ENCODE peak calls at places on chromosomes 2 and 18, in seven cellular contexts. B is kidney epithelial cell, O is A673, A is foreskin fibroblast, E is left lung, W is left ventricle myocardium inferior, U is brain microvascular endothelial cell. J is an unnamed sample.

GRCh38 chr2:199662245-199662644 is 188.7 kb downstream of the FTCDNL1 start:
- DNase-seq in U (no peak), B (no peak), O (peak; percentile 87), E (peak; percentile 23), W (no peak), A (no peak), J (no peak)

GRCh38 chr2:26514045-26514444 is 36.1 kb upstream of the OTOF start:
- DNase-seq in O (no peak), A (no peak), W (no peak), B (no peak), U (no peak), E (no peak), J (no peak)

GRCh38 chr2:204213588-204213987 is 277.0 kb downstream of the ICOS start:
- DNase-seq in B (no peak), E (no peak), U (no peak), O (no peak), A (no peak), W (no peak), J (no peak)

GRCh38 chr18:28984731-28985130 is 807.8 kb upstream of the CDH2 start:
- DNase-seq in A (no peak), O (peak; percentile 66), B (no peak), U (no peak), E (no peak), W (no peak), J (no peak)

GRCh38 chr2:163665817-163666216 is 70.0 kb downstream of the FIGN start:
- DNase-seq in E (no peak), U (no peak), O (no peak), W (no peak), A (peak; percentile 34), B (no peak), J (no peak)

GRCh38 chr2:142877265-142877756 is at the start of gene KYNU:
- DNase-seq in A (no peak), B (no peak), U (no peak), E (no peak), O (peak; percentile 39), W (no peak), J (no peak)

GRCh38 chr2:44077942-44078511 is 82.2 kb upstream of the LRPPRC start:
- DNase-seq in W (no peak), O (no peak), B (no peak), A (no peak), U (no peak), E (no peak), J (no peak)

GRCh38 chr2:201040867-201041628 is 30.4 kb downstream of the HYCC2 start:
- DNase-seq in U (no peak), E (no peak), A (no peak), O (no peak), B (no peak), W (no peak), J (no peak)

GRCh38 chr2:238016526-238016925 is 44.3 kb upstream of the SCLY start:
- DNase-seq in B (no peak), E (no peak), U (no peak), W (no peak), O (no peak), A (no peak), J (no peak)

GRCh38 chr2:211035548-211036185 is 479.3 kb downstream of the CPS1 start:
- DNase-seq in E (no peak), W (no peak), B (no peak), A (no peak), U (peak; percentile 45), O (peak; percentile 64), J (no peak)

GRCh38 chr2:96315400-96316071 is 9.6 kb upstream of the ITPRIPL1 start:
- DNase-seq in B (no peak), E (no peak), U (peak; percentile 51), O (peak; percentile 65), W (no peak), A (peak; percentile 50), J (no peak)

GRCh38 chr2:162840598-162841246 is 2.2 kb upstream of the KCNH7 start:
- DNase-seq in B (peak; percentile 48), E (no peak), U (peak; percentile 67), A (peak; percentile 0), W (no peak), O (peak; percentile 78), J (no peak)

GRCh38 chr2:230153390-230153976 is 66.3 kb downstream of the SP110 start:
- DNase-seq in W (no peak), E (no peak), O (no peak), U (no peak), A (no peak), B (no peak), J (no peak)

GRCh38 chr18:76134631-76135030 is 360.4 kb downstream of the ZNF516 start:
- DNase-seq in O (no peak), B (no peak), W (no peak), A (no peak), E (no peak), U (no peak), J (no peak)

GRCh38 chr18:48711651-48712486 is 173.0 kb downstream of the CTIF start:
- DNase-seq in O (peak; percentile 64), U (peak; percentile 53), B (no peak), A (peak; percentile 62), W (no peak), E (no peak), J (no peak)

GRCh38 chr2:207149253-207150213 is 16.2 kb downstream of the KLF7 start:
- DNase-seq in A (no peak), U (no peak), O (no peak), E (no peak), W (peak; percentile 28), B (no peak), J (no peak)

GRCh38 chr2:209610631-209611030 is 161.0 kb upstream of the UNC80 start:
- DNase-seq in U (no peak), B (no peak), O (no peak), W (no peak), A (no peak), E (no peak), J (no peak)

GRCh38 chr2:96527990-96528679 is 8.4 kb upstream of the ARID5A start:
- DNase-seq in A (peak; percentile 24), E (peak; percentile 83), W (peak; percentile 57), U (peak; percentile 60), O (peak; percentile 53), B (no peak), J (no peak)

GRCh38 chr2:128819092-128819491 is 500.4 kb upstream of the HS6ST1 start:
- DNase-seq in U (no peak), B (no peak), W (no peak), A (no peak), E (peak; percentile 29), O (no peak), J (no peak)

GRCh38 chr18:7330041-7330440 is 99.2 kb downstream of the LRRC30 start:
- DNase-seq in W (no peak), U (no peak), B (no peak), E (no peak), O (no peak), A (no peak), J (no peak)

GRCh38 chr2:64386676-64387075 is 67.3 kb upstream of the LGALSL start:
- DNase-seq in A (no peak), U (no peak), W (no peak), E (no peak), O (no peak), B (no peak), J (no peak)

GRCh38 chr18:47871288-47871687 is 59.2 kb downstream of the SMAD2 start:
- DNase-seq in U (no peak), B (no peak), E (no peak), O (no peak), W (no peak), A (no peak), J (no peak)

GRCh38 chr2:1716441-1716840 is 27.9 kb downstream of the PXDN start:
- DNase-seq in O (no peak), A (no peak), W (no peak), B (no peak), E (no peak), U (no peak), J (no peak)

GRCh38 chr2:8627692-8628085 is 54.2 kb upstream of the ID2 start:
- DNase-seq in B (no peak), O (no peak), E (no peak), A (no peak), U (no peak), W (no peak), J (no peak)

GRCh38 chr2:8628870-8629209 is 53.0 kb upstream of the ID2 start:
- DNase-seq in U (no peak), W (no peak), A (no peak), B (no peak), E (no peak), O (no peak), J (no peak)

GRCh38 chr2:8629402-8629801 is 52.5 kb upstream of the ID2 start:
- DNase-seq in U (no peak), O (no peak), A (no peak), B (no peak), E (no peak), W (no peak), J (no peak)

GRCh38 chr2:8627019-8627691 is 54.7 kb upstream of the ID2 start:
- DNase-seq in E (no peak), A (no peak), W (no peak), B (no peak), U (no peak), O (peak; percentile 28), J (no peak)

GRCh38 chr2:8628179-8628869 is 53.5 kb upstream of the ID2 start:
- DNase-seq in A (no peak), E (no peak), O (no peak), B (no peak), W (no peak), U (no peak), J (no peak)
- TF ChIP-seq CTCF in A (no peak), E (no peak), O (no peak), B (peak; percentile 46), W (no peak), U (no peak), J (no peak)

GRCh38 chr18:45962461-45962860 is 4.7 kb downstream of the EPG5 start:
- DNase-seq in A (peak; percentile 59), W (no peak), B (peak; percentile 89), U (peak; percentile 82), O (no peak), E (no peak), J (no peak)
- H3K4me3 ChIP-seq in A (no peak overlapping the region), W (no peak overlapping the region), B (no peak overlapping the region), U (no peak overlapping the region), O (no peak overlapping the region), E (no peak overlapping the region), J (no peak overlapping the region)

DNA sequence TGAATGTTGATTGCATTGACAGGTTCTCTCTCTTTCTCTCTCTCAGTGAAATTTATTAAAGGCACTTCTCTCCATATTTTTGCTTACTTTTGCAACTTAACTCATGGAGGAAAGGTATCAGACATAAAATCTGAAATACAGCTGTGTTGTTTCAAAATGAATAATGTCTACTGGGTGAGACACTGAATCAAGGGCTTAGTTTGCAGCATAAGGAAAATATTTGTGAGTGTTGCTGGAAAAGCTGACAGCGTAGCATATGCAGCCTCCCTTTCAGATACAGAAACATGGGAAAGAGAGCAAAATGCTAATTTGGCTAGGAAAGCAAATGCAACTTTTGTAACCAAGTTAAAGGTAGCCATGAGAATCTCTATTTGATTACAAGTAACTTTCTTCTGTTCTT is 81.5 kb upstream of the COL3A1 start:
- DNase-seq in A (no peak), W (no peak), U (no peak), E (no peak), B (no peak), O (no peak), J (no peak)
- TF ChIP-seq CTCF in A (no peak), W (no peak), U (no peak), E (no peak), B (no peak), O (no peak), J (no peak)

DNA sequence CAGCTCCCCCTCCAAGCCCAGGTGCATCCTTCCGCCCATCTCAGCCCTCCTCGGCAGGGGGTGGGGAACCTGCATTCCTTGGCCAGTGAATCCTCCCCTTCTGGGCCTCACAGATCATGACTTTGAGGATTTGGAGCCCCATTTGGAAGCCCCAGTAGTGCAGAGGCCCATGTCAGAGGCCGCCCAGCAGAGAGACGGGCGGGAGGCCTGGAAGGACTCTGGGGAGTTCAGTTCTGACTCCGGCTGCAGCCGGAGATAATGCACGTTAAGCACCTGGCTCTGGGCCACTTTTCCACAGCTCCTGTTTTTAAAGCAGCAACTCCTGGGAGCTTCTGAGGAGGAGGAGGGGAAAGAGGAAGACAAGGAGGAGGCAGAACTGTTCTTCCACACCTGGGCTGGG is 14.9 kb downstream of the ATOH8 start:
- DNase-seq in W (peak; percentile 84), O (peak; percentile 52), A (no peak), E (no peak), B (no peak), U (peak; percentile 28), J (no peak)
- H3K4me3 ChIP-seq in W (peak overlapping the region; percentile 30), O (no peak overlapping the region), A (no peak overlapping the region), E (no peak overlapping the region), B (no peak overlapping the region), U (no peak overlapping the region), J (no peak overlapping the region)